ENCODE peak calls at places on chromosomes 5 and 9, in five cellular contexts. B, Y, J, M and W are unnamed samples.

GRCh38 chr9:38142201-38142600 is 73.2 kb upstream of the SHB start:
- DNase-seq in B (no peak), Y (peak), J (no peak), M (no peak), W (no peak)

GRCh38 chr9:94096819-94097577 is 12.7 kb downstream of the PTPDC1 start:
- DNase-seq in B (no peak), Y (no peak), J (no peak), M (no peak), W (no peak)

GRCh38 chr5:179975713-179976030 is 68.0 kb upstream of the TBC1D9B start:
- DNase-seq in B (no peak), Y (no peak), J (no peak), M (no peak), W (no peak)

GRCh38 chr9:134058716-134059115 is 9.1 kb downstream of the BRD3 start:
- DNase-seq in B (no peak), Y (no peak), J (no peak), M (no peak), W (no peak)

GRCh38 chr9:13628526-13628925 is 349.0 kb upstream of the MPDZ start:
- DNase-seq in B (no peak), Y (no peak), J (no peak), M (no peak), W (no peak)

GRCh38 chr5:36156124-36156601 is 4.3 kb downstream of the SKP2 start:
- DNase-seq in B (no peak), Y (peak), J (no peak), M (no peak), W (no peak)

GRCh38 chr5:136242136-136242535 is 49.2 kb upstream of the SMIM32 start:
- DNase-seq in B (no peak), Y (no peak), J (no peak), M (no peak), W (no peak)

GRCh38 chr9:134482226-134482625 is 156.0 kb downstream of the RXRA start:
- DNase-seq in B (no peak), Y (no peak), J (no peak), M (no peak), W (no peak)

GRCh38 chr5:68504306-68504705 is 288.8 kb downstream of the PIK3R1 start:
- DNase-seq in B (no peak), Y (no peak), J (no peak), M (no peak), W (no peak)

GRCh38 chr5:96017951-96018350 is 56.3 kb upstream of the ELL2 start:
- DNase-seq in B (peak), Y (peak), J (no peak), M (no peak), W (no peak)

GRCh38 chr5:171863928-171864327 is 78.3 kb downstream of the SMIM23 start:
- DNase-seq in B (no peak), Y (no peak), J (no peak), M (no peak), W (no peak)

GRCh38 chr5:150598821-150599273 is 41.6 kb upstream of the SYNPO start:
- DNase-seq in B (no peak), Y (no peak), J (no peak), M (no peak), W (no peak)

GRCh38 chr9:7976167-7976755 is 176.7 kb upstream of the DMAC1 start:
- DNase-seq in B (no peak), Y (no peak), J (no peak), M (no peak), W (no peak)

GRCh38 chr9:136079211-136079915 is 15.7 kb downstream of the NACC2 start:
- DNase-seq in B (no peak), Y (no peak), J (no peak), M (no peak), W (no peak)

GRCh38 chr9:124427281-124427680 is 12.0 kb upstream of the PSMB7 start:
- DNase-seq in B (no peak), Y (no peak), J (no peak), M (no peak), W (no peak)

GRCh38 chr9:85321561-85321960 is 420.2 kb downstream of the AGTPBP1 start:
- DNase-seq in B (no peak), Y (no peak), J (no peak), M (no peak), W (no peak)

GRCh38 chr5:62922191-62922590 is 343.6 kb downstream of the LRRC70 start:
- DNase-seq in B (no peak), Y (no peak), J (no peak), M (no peak), W (no peak)

GRCh38 chr5:9830184-9830583 is 200.0 kb upstream of the TAS2R1 start:
- DNase-seq in B (no peak), Y (no peak), J (no peak), M (no peak), W (no peak)

GRCh38 chr5:9831823-9832222 is 201.7 kb upstream of the TAS2R1 start:
- DNase-seq in B (no peak), Y (peak), J (no peak), M (no peak), W (no peak)

GRCh38 chr5:9835121-9835770 is 205.1 kb upstream of the TAS2R1 start:
- DNase-seq in B (no peak), Y (no peak), J (no peak), M (peak), W (no peak)

GRCh38 chr5:9833871-9834270 is 203.7 kb upstream of the TAS2R1 start:
- DNase-seq in B (no peak), Y (no peak), J (no peak), M (no peak), W (no peak)

DNA sequence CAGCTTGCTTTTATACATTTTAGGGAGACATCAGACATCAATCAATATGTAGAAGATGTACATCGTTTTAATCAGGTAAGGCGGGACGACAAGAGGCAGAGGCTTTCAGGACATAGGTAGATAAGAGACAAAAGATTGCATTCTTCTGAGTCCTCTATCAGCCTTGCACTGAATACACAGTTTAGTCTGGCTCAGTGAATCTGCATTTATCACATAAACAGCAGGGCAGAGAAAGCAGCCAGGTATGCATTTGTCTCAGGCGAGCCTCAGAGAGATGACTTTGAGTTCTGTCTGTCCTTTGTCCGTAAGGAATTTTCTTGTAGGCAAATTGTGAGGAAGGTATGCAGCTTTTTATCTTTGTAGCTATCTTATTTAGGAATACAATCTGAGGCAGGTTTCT is 202.8 kb upstream of the TAS2R1 start:
- DNase-seq in B (no peak), Y (no peak), J (no peak), M (no peak), W (no peak)
- TF ChIP-seq CTCF in B (no peak), Y (no peak), J (no peak), M (no peak), W (no peak)

GRCh38 chr5:88724201-88724600 is 158.8 kb downstream of the MEF2C start:
- DNase-seq in B (peak), Y (peak), J (no peak), M (no peak), W (no peak)
- TF ChIP-seq CTCF in B (peak), Y (peak), J (peak), M (peak), W (peak)

GRCh38 chr5:90877049-90877448 is 318.5 kb downstream of the ADGRV1 start:
- DNase-seq in B (no peak), Y (no peak), J (no peak), M (no peak), W (no peak)
- TF ChIP-seq CTCF in B (no peak), Y (no peak), J (no peak), M (no peak), W (no peak)

GRCh38 chr9:137112564-137113384 is 1.8 kb downstream of the DPP7 start:
- DNase-seq in B (no peak), Y (no peak), J (no peak), M (no peak), W (no peak)

GRCh38 chr9:137110147-137110910 is 4.2 kb downstream of the DPP7 start:
- DNase-seq in B (no peak), Y (no peak), J (no peak), M (no peak), W (no peak)

GRCh38 chr9:137109250-137110146 is 5.0 kb downstream of the DPP7 start:
- DNase-seq in B (no peak), Y (no peak), J (no peak), M (no peak), W (no peak)

GRCh38 chr9:137111788-137112563 is 2.6 kb downstream of the DPP7 start:
- DNase-seq in B (no peak), Y (no peak), J (no peak), M (no peak), W (no peak)

DNA sequence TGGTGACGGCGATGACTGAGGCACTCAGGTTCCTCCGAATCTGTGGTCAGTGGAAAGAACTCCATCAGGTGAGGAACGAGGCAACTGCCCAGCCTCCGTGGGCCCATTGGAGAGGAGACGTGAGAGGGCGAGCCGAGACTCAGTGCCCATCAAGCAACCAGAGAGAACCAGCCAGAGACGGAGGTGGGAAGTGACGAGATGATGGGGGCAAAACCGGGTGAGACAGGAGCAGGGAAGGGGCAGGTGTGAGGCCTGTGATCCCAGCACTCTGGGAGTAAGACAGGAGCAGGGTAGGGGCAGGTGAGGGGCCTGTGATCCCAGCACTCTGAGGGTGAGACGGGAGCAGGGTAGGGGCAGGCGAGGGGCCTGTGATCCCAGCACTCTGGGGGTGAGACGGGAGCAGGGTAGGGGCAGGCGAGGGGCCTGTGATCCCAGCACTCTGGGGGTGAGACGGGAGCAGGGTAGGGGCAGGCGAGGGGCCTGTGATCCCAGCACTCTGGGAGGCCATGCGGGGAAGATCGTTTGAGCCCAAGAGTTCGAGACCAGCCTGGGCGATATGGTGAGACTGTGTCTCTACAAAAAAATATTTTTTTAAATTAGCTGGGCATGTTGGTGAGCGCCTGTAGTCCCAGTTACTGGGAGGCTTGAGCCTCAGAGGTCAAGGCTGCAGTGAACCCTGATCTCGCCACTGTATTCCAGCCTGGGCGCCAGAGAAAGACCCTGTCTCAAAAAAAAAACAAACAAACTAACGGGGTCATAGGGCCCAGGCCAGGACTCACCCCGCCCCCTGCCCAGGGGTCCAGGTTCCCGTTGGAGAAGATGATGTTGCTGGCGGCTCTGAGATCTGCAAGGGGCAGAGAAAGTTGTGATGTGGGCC is 3.4 kb downstream of the DPP7 start:
- DNase-seq in B (no peak), Y (no peak), J (no peak), M (no peak), W (no peak)
- TF ChIP-seq CTCF in B (no peak), Y (no peak), J (no peak), M (no peak), W (no peak)

DNA sequence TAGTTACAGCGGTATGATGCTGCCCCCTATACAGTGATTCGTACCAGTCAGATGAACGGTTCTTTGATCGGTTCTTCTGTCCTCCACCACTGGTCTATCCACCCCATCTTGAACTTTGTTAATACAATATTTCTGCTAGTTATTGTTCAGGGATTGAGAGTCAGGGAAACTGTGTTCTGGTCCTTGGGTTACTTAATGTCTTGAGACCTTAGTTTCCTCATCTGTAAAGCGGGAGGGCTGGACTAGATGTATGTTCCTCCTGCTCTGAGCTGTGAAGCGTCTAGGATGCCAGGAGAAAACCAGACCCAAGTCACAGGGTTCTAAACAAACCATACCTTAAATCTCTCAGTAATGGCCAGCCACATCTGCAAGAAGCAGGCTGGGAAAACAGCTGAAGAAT is 1.4 kb upstream of the PIP5K1B start:
- DNase-seq in B (no peak), Y (no peak), J (no peak), M (no peak), W (no peak)
- TF ChIP-seq CTCF in B (no peak), Y (no peak), J (no peak), M (no peak), W (no peak)

GRCh38 chr5:131496400-131496713 is 138.7 kb downstream of the RAPGEF6 start:
- DNase-seq in B (no peak), Y (no peak), J (no peak), M (no peak), W (no peak)
- TF ChIP-seq CTCF in B (no peak), Y (no peak), J (no peak), M (no peak), W (no peak)

GRCh38 chr9:70577671-70578070 is 163.2 kb upstream of the KLF9 start:
- DNase-seq in B (no peak), Y (no peak), J (no peak), M (no peak), W (no peak)

GRCh38 chr9:70580593-70581195 is 166.2 kb upstream of the KLF9 start:
- DNase-seq in B (no peak), Y (no peak), J (no peak), M (no peak), W (no peak)

GRCh38 chr9:70576121-70576520 is 161.7 kb upstream of the KLF9 start:
- DNase-seq in B (no peak), Y (no peak), J (no peak), M (no peak), W (no peak)

GRCh38 chr9:70579686-70580085 is 165.2 kb upstream of the KLF9 start:
- DNase-seq in B (no peak), Y (no peak), J (no peak), M (no peak), W (no peak)

GRCh38 chr9:70578720-70579119 is 164.3 kb upstream of the KLF9 start:
- DNase-seq in B (no peak), Y (no peak), J (no peak), M (no peak), W (no peak)
- TF ChIP-seq CTCF in B (peak), Y (no peak), J (no peak), M (no peak), W (no peak)